ENCODE peak calls at places on chromosomes 7 and 10, in seven cellular contexts. D is AG09309; L is HFF-Myc; A is neural progenitor cell; F is astrocyte of the cerebellum; X is CD8-positive, alpha-beta T cell; Q is pancreas. H is an unnamed sample.
A peak's percentile ranks its signal among the peaks of the same experiment; 100 is the strongest.

GRCh38 chr7:101882595-101883564 is 65.5 kb downstream of the CUX1 start:
- DNase-seq in D (peak; percentile 99), L (peak; percentile 98), A (peak; percentile 56), F (peak; percentile 94), X (no peak), Q (peak; percentile 82), H (peak; percentile 98)

GRCh38 chr7:21944616-21945373 is 904 bp downstream of the CDCA7L start:
- DNase-seq in D (no peak), L (no peak), A (peak; percentile 61), F (peak; percentile 4), X (peak; percentile 56), Q (peak; percentile 80), H (no peak)

GRCh38 chr7:26624839-26625238 is 239.6 kb downstream of the SKAP2 start:
- DNase-seq in D (no peak), L (no peak), A (no peak), F (no peak), X (no peak), Q (no peak), H (no peak)

GRCh38 chr7:43763183-43763582 is 4.7 kb downstream of the BLVRA start:
- DNase-seq in D (no peak), L (no peak), A (peak; percentile 42), F (no peak), X (no peak), Q (no peak), H (no peak)

GRCh38 chr7:51278797-51279196 is 37.8 kb downstream of the COBL start:
- DNase-seq in D (no peak), L (no peak), A (peak; percentile 27), F (no peak), X (peak; percentile 5), Q (no peak), H (no peak)

GRCh38 chr7:20236790-20237189 is 19.6 kb upstream of the MACC1 start:
- DNase-seq in D (no peak), L (no peak), A (no peak), F (no peak), X (no peak), Q (no peak), H (no peak)

GRCh38 chr7:123154231-123154860 is 45.4 kb downstream of the SLC13A1 start:
- DNase-seq in D (peak; percentile 23), L (peak; percentile 19), A (peak; percentile 81), F (peak; percentile 75), X (no peak), Q (peak; percentile 63), H (peak; percentile 51)

GRCh38 chr10:113965683-113966082 is 78.0 kb upstream of the ADRB1 start:
- DNase-seq in D (no peak), L (no peak), A (no peak), F (no peak), X (no peak), Q (no peak), H (no peak)

GRCh38 chr10:114250716-114251115 is 11.7 kb downstream of the VWA2 start:
- DNase-seq in D (no peak), L (no peak), A (no peak), F (no peak), X (no peak), Q (no peak), H (no peak)

GRCh38 chr7:42868456-42868855 is 43.4 kb downstream of the C7orf25 start:
- DNase-seq in D (no peak), L (no peak), A (no peak), F (no peak), X (no peak), Q (no peak), H (no peak)

GRCh38 chr10:88974446-88975376 is 15.9 kb upstream of the FAS start:
- DNase-seq in D (no peak), L (no peak), A (no peak), F (no peak), X (no peak), Q (no peak), H (no peak)

GRCh38 chr7:130921391-130922180 is 187.6 kb upstream of the KLF14 start:
- DNase-seq in D (peak; percentile 71), L (no peak), A (peak; percentile 90), F (peak; percentile 97), X (no peak), Q (peak; percentile 37), H (peak; percentile 97)

GRCh38 chr10:119533473-119533872 is 9.0 kb downstream of the RGS10 start:
- DNase-seq in D (no peak), L (no peak), A (no peak), F (no peak), X (no peak), Q (no peak), H (no peak)

GRCh38 chr7:149821191-149822148 is 16.7 kb upstream of the ZNF862 start:
- DNase-seq in D (no peak), L (no peak), A (no peak), F (no peak), X (no peak), Q (no peak), H (no peak)

GRCh38 chr7:120987683-120988590 is 574 bp upstream of the CPED1 start:
- DNase-seq in D (peak; percentile 82), L (peak; percentile 86), A (peak; percentile 92), F (peak; percentile 91), X (peak; percentile 88), Q (peak; percentile 70), H (peak; percentile 50)

GRCh38 chr7:108570146-108570755 is 577 bp downstream of the DNAJB9 start:
- DNase-seq in D (no peak), L (no peak), A (peak; percentile 64), F (no peak), X (no peak), Q (peak; percentile 60), H (peak; percentile 66)

GRCh38 chr10:3886191-3886590 is 101.2 kb upstream of the KLF6 start:
- DNase-seq in D (no peak), L (no peak), A (peak; percentile 70), F (no peak), X (peak; percentile 35), Q (no peak), H (no peak)

GRCh38 chr7:148944935-148945934 is 61.1 kb upstream of the EZH2 start:
- DNase-seq in D (peak; percentile 61), L (no peak), A (no peak), F (no peak), X (no peak), Q (no peak), H (no peak)

GRCh38 chr7:149225656-149226055 is 13.8 kb upstream of the ZNF212 start:
- DNase-seq in D (no peak), L (no peak), A (no peak), F (no peak), X (no peak), Q (no peak), H (no peak)

GRCh38 chr10:110461088-110461487 is 36.6 kb upstream of the DUSP5 start:
- DNase-seq in D (no peak), L (no peak), A (no peak), F (no peak), X (peak; percentile 45), Q (no peak), H (no peak)

GRCh38 chr10:110459600-110459999 is 38.1 kb upstream of the DUSP5 start:
- DNase-seq in D (no peak), L (no peak), A (no peak), F (no peak), X (peak; percentile 38), Q (no peak), H (no peak)

GRCh38 chr10:110458583-110458920 is 39.2 kb upstream of the DUSP5 start:
- DNase-seq in D (no peak), L (no peak), A (no peak), F (no peak), X (peak; percentile 38), Q (no peak), H (no peak)

GRCh38 chr10:110461530-110461929 is 36.2 kb upstream of the DUSP5 start:
- DNase-seq in D (no peak), L (no peak), A (no peak), F (no peak), X (peak; percentile 1), Q (no peak), H (no peak)

DNA sequence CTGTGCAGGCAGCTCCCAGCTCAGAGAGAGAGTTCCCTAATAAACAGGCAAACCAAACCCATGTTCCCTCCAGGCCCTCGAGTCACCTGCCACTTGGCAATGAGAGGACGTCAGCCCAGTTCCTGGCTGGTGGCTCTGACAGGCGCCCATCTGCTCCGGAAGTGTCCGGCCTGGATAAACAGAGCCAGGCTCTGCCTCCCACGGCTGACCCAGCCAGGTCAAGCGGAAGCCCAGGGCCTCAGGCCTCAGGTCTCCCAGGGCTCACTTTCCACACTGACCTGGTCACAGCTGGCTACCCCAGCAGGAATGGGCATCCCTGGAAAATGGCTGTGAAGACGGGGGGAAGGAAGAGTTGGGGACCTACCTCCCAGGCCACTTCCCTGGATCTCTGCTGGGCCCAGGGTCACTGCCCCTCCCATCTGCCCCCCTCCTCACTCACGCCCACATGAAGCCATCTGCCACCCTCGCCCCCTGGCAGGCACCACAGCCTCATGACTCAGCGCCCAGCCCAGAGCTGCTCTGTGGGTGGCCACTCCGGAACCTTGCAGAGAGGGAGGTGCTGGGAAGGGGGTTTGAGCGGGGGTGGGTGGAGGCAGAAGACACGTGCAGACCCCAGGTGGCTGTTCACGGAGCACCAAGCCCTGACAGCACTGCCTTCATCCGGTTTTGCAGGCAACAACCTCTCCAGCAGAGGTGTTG is 37.4 kb upstream of the DUSP5 start:
- DNase-seq in D (no peak), L (no peak), A (no peak), F (no peak), X (peak; percentile 40), Q (no peak), H (no peak)
- TF ChIP-seq CTCF in D (no peak), L (no peak), A (no peak), F (no peak), X (no peak), Q (no peak), H (no peak)

GRCh38 chr7:18570890-18571478 is 75.4 kb downstream of the HDAC9 start:
- DNase-seq in D (peak; percentile 29), L (peak; percentile 15), A (peak; percentile 21), F (peak; percentile 49), X (no peak), Q (no peak), H (no peak)
- H3K4me3 ChIP-seq in D (no peak overlapping the region), L (no peak overlapping the region), A (no peak overlapping the region), F (no peak overlapping the region), X (no peak overlapping the region), Q (no peak overlapping the region), H (no peak overlapping the region)

DNA sequence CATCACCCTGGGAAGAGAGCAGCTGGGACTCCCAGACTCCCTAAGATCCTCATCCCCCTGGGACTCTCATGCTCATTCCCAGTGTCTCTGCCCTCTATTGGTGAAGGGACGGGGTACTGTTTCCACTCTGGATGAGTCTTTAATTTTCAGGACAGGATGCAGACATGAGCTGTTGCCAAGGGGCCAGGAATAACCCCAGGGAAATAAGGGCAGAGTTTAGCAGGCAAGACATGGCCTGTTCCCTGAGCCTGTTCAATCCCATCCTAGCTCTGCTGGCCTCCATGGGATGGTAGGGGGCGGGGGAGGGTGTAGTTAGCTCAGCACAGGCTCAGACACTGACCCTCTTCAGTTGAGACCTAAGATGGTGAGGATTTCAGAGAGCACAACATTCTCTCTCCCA is 14.0 kb downstream of the C10orf105 start:
- DNase-seq in D (no peak), L (no peak), A (no peak), F (no peak), X (no peak), Q (no peak), H (no peak)
- TF ChIP-seq CTCF in D (no peak), L (no peak), A (no peak), F (no peak), X (no peak), Q (no peak), H (no peak)

DNA sequence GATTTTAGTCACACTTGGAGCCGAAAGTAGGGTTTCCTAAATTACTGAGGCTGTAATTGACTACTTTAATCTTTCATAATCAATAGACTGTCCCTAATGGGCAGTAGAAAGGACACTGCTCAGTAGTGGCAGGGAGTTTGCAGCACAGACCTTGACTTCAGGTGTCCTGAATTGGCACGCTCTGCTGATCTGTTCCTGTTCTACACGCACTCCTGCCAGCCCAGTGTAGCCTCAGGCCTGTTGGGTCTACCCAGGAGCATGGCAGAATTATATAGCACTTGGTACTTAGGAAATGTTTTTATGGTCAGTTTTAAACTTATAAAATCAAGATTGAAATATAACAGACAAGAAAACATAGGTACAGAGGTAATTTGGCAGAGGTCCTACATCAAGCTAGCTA is 9.0 kb downstream of the EIF4H start:
- DNase-seq in D (no peak), L (no peak), A (no peak), F (no peak), X (no peak), Q (no peak), H (no peak)
- H3K4me3 ChIP-seq in D (no peak overlapping the region), L (no peak overlapping the region), A (no peak overlapping the region), F (no peak overlapping the region), X (no peak overlapping the region), Q (no peak overlapping the region), H (no peak overlapping the region)

H was measured in epithelial cell of proximal tubule.